ENCODE peak calls at places on chromosomes 6 and 20, in ten cellular contexts. F is hepatocyte, U is Panc1, C is stomach, D is transverse colon, J is Peyer's patch, M is left ventricle myocardium inferior, T is adrenal gland, N is OCI-LY7, R is thoracic aorta. K is an unnamed sample.

GRCh38 chr20:433300-433975 is 25.3 kb downstream of the RBCK1 start:
- DNase-seq in F (no peak), U (no peak), C (no peak), D (no peak), J (no peak), M (no peak), T (peak), N (no peak), R (no peak), K (no peak)

GRCh38 chr20:56826971-56827645 is 198.0 kb downstream of the TFAP2C start:
- DNase-seq in F (peak), U (no peak), C (no peak), D (no peak), J (no peak), M (no peak), T (no peak), N (no peak), R (no peak), K (no peak)

GRCh38 chr6:33167374-33168148 is 24.7 kb downstream of the COL11A2 start:
- DNase-seq in F (no peak), U (no peak), C (no peak), D (no peak), J (no peak), M (no peak), T (no peak), N (no peak), R (no peak), K (no peak)

GRCh38 chr6:134725590-134725989 is 224.3 kb downstream of the ALDH8A1 start:
- DNase-seq in F (no peak), U (no peak), C (no peak), D (no peak), J (no peak), M (no peak), T (no peak), N (no peak), R (no peak), K (no peak)

GRCh38 chr6:105601541-105602174 is 198.8 kb upstream of the PREP start:
- DNase-seq in F (peak), U (no peak), C (peak), D (peak), J (no peak), M (peak), T (peak), N (peak), R (peak), K (peak)

GRCh38 chr6:35034411-35035171 is 106.5 kb downstream of the TCP11 start:
- DNase-seq in F (no peak), U (no peak), C (peak), D (peak), J (peak), M (peak), T (peak), N (no peak), R (no peak), K (peak)

GRCh38 chr6:169663468-169663867 is 38.4 kb downstream of the WDR27 start:
- DNase-seq in F (no peak), U (no peak), C (no peak), D (no peak), J (no peak), M (no peak), T (no peak), N (no peak), R (no peak), K (no peak)

GRCh38 chr6:55212147-55212546 is 37.8 kb downstream of the HCRTR2 start:
- DNase-seq in F (no peak), U (no peak), C (no peak), D (no peak), J (no peak), M (no peak), T (no peak), N (no peak), R (no peak), K (no peak)

GRCh38 chr20:4769328-4769727 is 47.6 kb downstream of the PRND start:
- DNase-seq in F (no peak), U (no peak), C (no peak), D (no peak), J (no peak), M (no peak), T (no peak), N (no peak), R (no peak), K (no peak)

GRCh38 chr20:47320990-47321805 is 35.3 kb downstream of the ZMYND8 start:
- DNase-seq in F (peak), U (no peak), C (peak), D (peak), J (no peak), M (no peak), T (no peak), N (no peak), R (no peak), K (no peak)

DNA sequence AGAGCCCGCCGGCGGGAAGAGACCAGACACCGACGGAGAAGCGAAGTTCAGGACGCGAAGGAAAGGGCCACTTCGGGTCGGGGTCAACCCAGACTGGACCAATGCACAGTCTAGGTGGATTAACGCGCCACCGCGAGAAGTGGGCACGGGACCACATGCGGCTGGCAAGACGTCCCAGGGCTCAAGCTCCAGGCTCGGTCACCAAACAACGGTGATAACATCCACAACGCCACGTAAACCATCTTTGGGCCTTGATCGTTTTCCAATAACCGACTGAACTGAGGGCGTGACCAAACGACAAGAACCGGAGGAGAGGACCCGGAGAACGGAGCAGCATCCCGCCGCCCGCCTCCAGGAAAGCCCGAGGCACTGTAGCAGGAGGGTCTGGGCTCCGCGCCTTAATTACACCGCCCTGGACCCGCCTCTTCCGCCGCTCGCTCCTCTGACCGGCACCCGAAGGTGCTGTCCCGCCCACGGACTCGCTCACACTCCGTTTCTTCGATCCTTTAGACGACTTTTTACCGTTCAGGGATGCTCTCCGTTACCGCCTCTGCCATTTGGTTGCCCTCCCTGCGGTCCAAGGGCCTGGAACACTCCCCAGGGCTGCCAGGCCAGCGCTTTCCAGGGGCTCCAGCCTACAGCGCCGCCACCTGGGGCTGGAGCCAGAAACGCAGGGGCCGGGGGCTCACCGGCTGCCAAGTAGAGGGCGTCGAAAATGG is 44.1 kb downstream of the DPPA5 start:
- DNase-seq in F (peak), U (peak), C (peak), D (peak), J (peak), M (peak), T (peak), N (peak), R (no peak), K (peak)
- H3K27ac ChIP-seq in F (peak), U (peak), C (peak), D (peak), J (peak), M (no peak), T (no peak), N (peak), R (peak), K (peak)

GRCh38 chr20:33175123-33175522 is 7.2 kb downstream of the BPIFA2 start:
- DNase-seq in F (no peak), U (no peak), C (no peak), D (no peak), J (no peak), M (no peak), T (no peak), N (no peak), R (no peak), K (no peak)
- H3K4me3 ChIP-seq in F (no peak), U (no peak), C (no peak), D (no peak), J (no peak), M (no peak), T (no peak), N (no peak), R (no peak), K (no peak)

GRCh38 chr6:160146454-160147145 is 25.0 kb downstream of the SLC22A1 start:
- DNase-seq in F (no peak), U (no peak), C (no peak), D (no peak), J (no peak), M (no peak), T (no peak), N (no peak), R (peak), K (no peak)
- H3K27ac ChIP-seq in F (no peak), U (no peak), C (no peak), D (peak), J (no peak), M (no peak), T (no peak), N (no peak), R (peak), K (peak)

DNA sequence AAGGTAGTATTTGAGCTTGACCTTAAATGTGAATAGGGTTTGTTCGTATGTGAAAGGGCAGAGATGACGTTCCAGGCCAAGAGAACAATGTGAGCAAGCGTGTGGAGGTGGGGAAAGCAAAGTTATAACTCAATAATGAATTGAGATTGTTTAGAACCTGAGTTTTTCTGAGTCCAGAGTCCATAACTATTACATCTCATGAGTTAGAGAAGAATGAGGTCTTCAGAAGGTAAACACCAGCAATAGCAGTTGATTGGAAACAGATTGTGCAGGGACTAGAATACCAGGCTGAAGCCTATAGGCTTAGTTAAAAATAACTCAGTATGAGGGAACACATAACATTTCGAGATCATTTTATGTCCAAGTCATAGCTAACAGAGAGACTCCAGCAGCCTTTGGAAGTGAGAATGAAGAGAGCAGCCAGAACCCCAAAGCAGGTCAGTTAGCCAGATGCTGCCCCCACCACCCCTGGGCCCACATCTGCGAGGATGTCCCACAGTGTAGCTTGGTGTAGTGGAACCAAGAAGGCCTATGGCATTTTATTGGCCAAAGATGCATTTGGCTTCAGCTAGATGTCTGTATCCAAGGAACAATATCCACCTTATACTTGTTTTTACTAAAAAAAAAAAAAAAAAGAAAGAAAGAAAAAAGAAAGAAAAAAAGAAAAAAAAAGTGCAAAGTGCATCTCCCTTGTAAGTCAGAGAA is 121.7 kb downstream of the TNFRSF21 start:
- DNase-seq in F (peak), U (no peak), C (no peak), D (peak), J (no peak), M (no peak), T (no peak), N (no peak), R (no peak), K (no peak)
- H3K4me3 ChIP-seq in F (no peak), U (no peak), C (no peak), D (no peak), J (no peak), M (no peak), T (no peak), N (no peak), R (no peak), K (no peak)

K was measured in tibial artery.